ENCODE peak calls at places on chromosomes 4 and X, in seven cellular contexts. C is hypothalamus, V is stomach, I is EL, D is fibroblast of the aortic adventitia, T is NCI-H1436, E is Kasumi-1. B is an unnamed sample.

GRCh38 chrX:129697204-129697829 is 41.5 kb upstream of the XPNPEP2 start:
- DNase-seq in C (no peak), V (no peak), I (no peak), D (no peak), T (no peak), E (no peak), B (no peak)

GRCh38 chrX:66674506-66674905 is 35.6 kb upstream of the EDA2R start:
- DNase-seq in C (no peak), V (no peak), I (no peak), D (no peak), T (no peak), E (no peak), B (no peak)

GRCh38 chr4:24544208-24544607 is 40.1 kb downstream of the DHX15 start:
- DNase-seq in C (no peak), V (no peak), I (no peak), D (no peak), T (no peak), E (no peak), B (no peak)

GRCh38 chrX:132092439-132093065 is 35.3 kb downstream of the FRMD7 start:
- DNase-seq in C (peak; percentile 1), V (peak; percentile 60), I (peak; percentile 39), D (peak; percentile 74), T (peak; percentile 68), E (peak; percentile 46), B (peak; percentile 10)

GRCh38 chr4:183370786-183371185 is 48.6 kb upstream of the CLDN24 start:
- DNase-seq in C (no peak), V (no peak), I (no peak), D (no peak), T (no peak), E (no peak), B (no peak)

GRCh38 chr4:83599183-83599582 is 63.3 kb downstream of the GPAT3 start:
- DNase-seq in C (no peak), V (no peak), I (peak; percentile 45), D (peak; percentile 54), T (no peak), E (peak; percentile 28), B (no peak)

GRCh38 chr4:101101072-101101471 is 246.3 kb downstream of the PPP3CA start:
- DNase-seq in C (no peak), V (no peak), I (no peak), D (no peak), T (no peak), E (no peak), B (no peak)

GRCh38 chrX:70042399-70043371 is 7.1 kb downstream of the AWAT2 start:
- DNase-seq in C (no peak), V (peak; percentile 62), I (peak; percentile 23), D (no peak), T (no peak), E (no peak), B (no peak)

GRCh38 chrX:140355922-140356321 is 148.9 kb downstream of the SOX3 start:
- DNase-seq in C (no peak), V (no peak), I (no peak), D (no peak), T (no peak), E (no peak), B (no peak)

GRCh38 chrX:63475200-63475599 is 124.1 kb upstream of the SPIN4 start:
- DNase-seq in C (no peak), V (no peak), I (no peak), D (no peak), T (no peak), E (no peak), B (no peak)

GRCh38 chrX:1105671-1106419 is 106.6 kb downstream of the CRLF2 start:
- DNase-seq in C (no peak), V (no peak), I (no peak), D (no peak), T (no peak), E (no peak), B (no peak)

GRCh38 chr4:144683516-144683915 is 37.6 kb downstream of the HHIP start:
- DNase-seq in C (no peak), V (no peak), I (no peak), D (no peak), T (no peak), E (no peak), B (no peak)

GRCh38 chr4:41050840-41051775 is 163.2 kb downstream of the APBB2 start:
- DNase-seq in C (no peak), V (no peak), I (no peak), D (no peak), T (no peak), E (no peak), B (no peak)

GRCh38 chr4:176671532-176671931 is 121.2 kb downstream of the VEGFC start:
- DNase-seq in C (no peak), V (no peak), I (no peak), D (peak; percentile 41), T (no peak), E (no peak), B (no peak)

GRCh38 chrX:13101439-13102139 is 57.2 kb upstream of the FAM9C start:
- DNase-seq in C (no peak), V (peak; percentile 71), I (peak; percentile 81), D (peak; percentile 89), T (no peak), E (peak; percentile 61), B (peak; percentile 26)

GRCh38 chrX:41336447-41336846 is 2.5 kb downstream of the DDX3X start:
- DNase-seq in C (no peak), V (no peak), I (no peak), D (no peak), T (no peak), E (no peak), B (no peak)

GRCh38 chrX:31497086-31497485 is 425.2 kb upstream of the FTHL17 start:
- DNase-seq in C (no peak), V (no peak), I (peak; percentile 45), D (peak; percentile 20), T (no peak), E (no peak), B (no peak)

GRCh38 chr4:123744664-123745290 is 348.2 kb downstream of the SPRY1 start:
- DNase-seq in C (no peak), V (no peak), I (no peak), D (peak; percentile 85), T (no peak), E (peak; percentile 76), B (no peak)

GRCh38 chr4:153808175-153808574 is 19.3 kb upstream of the SFRP2 start:
- DNase-seq in C (no peak), V (no peak), I (no peak), D (no peak), T (no peak), E (no peak), B (no peak)

GRCh38 chr4:184279496-184280082 is 61.9 kb upstream of the ENPP6 start:
- DNase-seq in C (no peak), V (no peak), I (no peak), D (no peak), T (no peak), E (no peak), B (no peak)

GRCh38 chr4:147727476-147728028 is 4.3 kb upstream of the ARHGAP10 start:
- DNase-seq in C (no peak), V (no peak), I (no peak), D (no peak), T (no peak), E (no peak), B (no peak)

GRCh38 chr4:87985097-87985886 is 9.8 kb downstream of the SPP1 start:
- DNase-seq in C (peak; percentile 70), V (peak; percentile 46), I (peak; percentile 68), D (peak; percentile 40), T (peak; percentile 13), E (peak; percentile 52), B (no peak)

GRCh38 chrX:48083212-48083611 is 11.8 kb upstream of the ZNF630 start:
- DNase-seq in C (no peak), V (peak; percentile 41), I (peak; percentile 36), D (peak; percentile 56), T (peak; percentile 32), E (peak; percentile 61), B (peak; percentile 9)

GRCh38 chr4:43048570-43048969 is 156.1 kb downstream of the GRXCR1 start:
- DNase-seq in C (no peak), V (no peak), I (no peak), D (no peak), T (no peak), E (no peak), B (no peak)

GRCh38 chr4:150173420-150173819 is 95.2 kb downstream of the DCLK2 start:
- DNase-seq in C (no peak), V (no peak), I (peak; percentile 31), D (peak; percentile 31), T (no peak), E (no peak), B (no peak)

GRCh38 chr4:48970471-48970921 is 15.6 kb upstream of the CWH43 start:
- DNase-seq in C (no peak), V (no peak), I (peak; percentile 77), D (peak; percentile 71), T (no peak), E (peak; percentile 16), B (no peak)

GRCh38 chrX:2654436-2655340 is 36.4 kb upstream of the CD99 start:
- DNase-seq in C (no peak), V (peak; percentile 64), I (no peak), D (no peak), T (no peak), E (no peak), B (no peak)

GRCh38 chr4:183272384-183272783 is 47.7 kb downstream of the CLDN22 start:
- DNase-seq in C (no peak), V (no peak), I (no peak), D (no peak), T (no peak), E (no peak), B (no peak)

GRCh38 chr4:28247805-28248204 is 1387.2 kb downstream of the STIM2 start:
- DNase-seq in C (no peak), V (no peak), I (no peak), D (no peak), T (no peak), E (no peak), B (no peak)

GRCh38 chr4:122341906-122342305 is 36.9 kb upstream of the ADAD1 start:
- DNase-seq in C (no peak), V (no peak), I (peak; percentile 71), D (peak; percentile 81), T (no peak), E (no peak), B (no peak)

GRCh38 chr4:20684852-20685763 is 15.2 kb upstream of the PACRGL start:
- DNase-seq in C (no peak), V (no peak), I (peak; percentile 25), D (peak; percentile 58), T (no peak), E (peak; percentile 52), B (no peak)

GRCh38 chrX:90883479-90883878 is 551.2 kb upstream of the PABPC5 start:
- DNase-seq in C (no peak), V (no peak), I (no peak), D (no peak), T (no peak), E (no peak), B (no peak)

GRCh38 chr4:184059099-184059498 is 154.0 kb downstream of the STOX2 start:
- DNase-seq in C (no peak), V (no peak), I (no peak), D (no peak), T (no peak), E (no peak), B (no peak)

GRCh38 chrX:13652256-13653021 is 502 bp upstream of the TCEANC start:
- DNase-seq in C (no peak), V (no peak), I (peak; percentile 85), D (peak; percentile 96), T (no peak), E (no peak), B (no peak)

GRCh38 chrX:40130207-40130606 is 32.4 kb upstream of the BCOR start:
- DNase-seq in C (no peak), V (no peak), I (peak; percentile 86), D (peak; percentile 65), T (no peak), E (no peak), B (no peak)

GRCh38 chrX:7586126-7586525 is 256.8 kb upstream of the VCX start:
- DNase-seq in C (no peak), V (no peak), I (peak; percentile 13), D (peak; percentile 22), T (no peak), E (peak; percentile 17), B (no peak)

GRCh38 chr4:127045872-127046271 is 586.9 kb upstream of the INTU start:
- DNase-seq in C (no peak), V (no peak), I (no peak), D (no peak), T (no peak), E (no peak), B (no peak)

GRCh38 chrX:17535229-17535628 is 160.2 kb downstream of the NHS start:
- DNase-seq in C (no peak), V (peak; percentile 28), I (peak; percentile 26), D (peak; percentile 40), T (no peak), E (no peak), B (peak; percentile 1)

B was measured in activated T-helper 9 cell treated with anti-CD3 and anti-CD28 coated beads, Interleukin-2, amount 50 U/mL, for 16 hours.